ENCODE peak calls at places on chromosomes 12 and 14, in six cellular contexts. K is naive thymus-derived CD4-positive, alpha-beta T cell; I is left cardiac atrium; M is naive thymus-derived CD8-positive, alpha-beta T cell; G is astrocyte of the cerebellum; A is effector CD4-positive, alpha-beta T cell. D is an unnamed sample.

GRCh38 chr14:22375321-22375930 is 213.6 kb downstream of the DAD1 start:
- DNase-seq in K (no peak), I (no peak), M (no peak), G (no peak), A (no peak), D (no peak)

GRCh38 chr14:37658174-37658573 is 62.7 kb downstream of the TTC6 start:
- DNase-seq in K (no peak), I (no peak), M (no peak), G (no peak), A (no peak), D (no peak)

GRCh38 chr14:28902930-28903329 is 136.3 kb downstream of the FOXG1 start:
- DNase-seq in K (no peak), I (no peak), M (no peak), G (no peak), A (no peak), D (no peak)

GRCh38 chr12:12088147-12088546 is 17.4 kb downstream of the BCL2L14 start:
- DNase-seq in K (no peak), I (no peak), M (no peak), G (no peak), A (no peak), D (no peak)

GRCh38 chr12:68964013-68964412 is 31.0 kb upstream of the CPM start:
- DNase-seq in K (no peak), I (no peak), M (no peak), G (no peak), A (no peak), D (no peak)

GRCh38 chr14:69027242-69027913 is 48.3 kb upstream of the ACTN1 start:
- DNase-seq in K (no peak), I (no peak), M (no peak), G (no peak), A (no peak), D (no peak)

GRCh38 chr14:105863296-105864108 is 337.1 kb downstream of the TMEM121 start:
- DNase-seq in K (no peak), I (peak), M (peak), G (no peak), A (no peak), D (no peak)

GRCh38 chr14:24915958-24916595 is 133.9 kb downstream of the STXBP6 start:
- DNase-seq in K (no peak), I (no peak), M (no peak), G (no peak), A (no peak), D (no peak)

GRCh38 chr14:73789996-73790581 is 61.5 kb upstream of the PTGR2 start:
- DNase-seq in K (no peak), I (peak), M (no peak), G (peak), A (no peak), D (no peak)

GRCh38 chr14:105072381-105072861 is 7.2 kb upstream of the GPR132 start:
- DNase-seq in K (no peak), I (no peak), M (no peak), G (no peak), A (no peak), D (no peak)

GRCh38 chr12:101761347-101761746 is 22.1 kb upstream of the SYCP3 start:
- DNase-seq in K (no peak), I (no peak), M (no peak), G (no peak), A (no peak), D (no peak)

GRCh38 chr12:11576104-11576503 is 73.4 kb upstream of the ETV6 start:
- DNase-seq in K (no peak), I (peak), M (no peak), G (peak), A (no peak), D (no peak)

GRCh38 chr12:54603173-54603814 is 14.8 kb upstream of the PPP1R1A start:
- DNase-seq in K (peak), I (peak), M (peak), G (peak), A (peak), D (no peak)

GRCh38 chr14:50795909-50796308 is 35.1 kb downstream of the NIN start:
- DNase-seq in K (no peak), I (no peak), M (no peak), G (no peak), A (no peak), D (no peak)

GRCh38 chr12:15472036-15472435 is 149.7 kb downstream of the PTPRO start:
- DNase-seq in K (no peak), I (no peak), M (no peak), G (no peak), A (no peak), D (no peak)

GRCh38 chr12:92059976-92060375 is 85.7 kb downstream of the BTG1 start:
- DNase-seq in K (no peak), I (no peak), M (no peak), G (no peak), A (no peak), D (no peak)

GRCh38 chr14:91977909-91978308 is 30.4 kb upstream of the FBLN5 start:
- DNase-seq in K (no peak), I (no peak), M (no peak), G (no peak), A (no peak), D (no peak)

GRCh38 chr14:29681308-29681707 is 246.3 kb downstream of the PRKD1 start:
- DNase-seq in K (no peak), I (no peak), M (no peak), G (no peak), A (no peak), D (no peak)

GRCh38 chr12:93520454-93520853 is 52.0 kb upstream of the SOCS2 start:
- DNase-seq in K (no peak), I (no peak), M (no peak), G (no peak), A (no peak), D (no peak)

GRCh38 chr14:91368681-91369416 is 48.8 kb downstream of the CCDC88C start:
- DNase-seq in K (no peak), I (no peak), M (no peak), G (no peak), A (no peak), D (no peak)

GRCh38 chr14:65095633-65096205 is 6.6 kb downstream of the MAX start:
- DNase-seq in K (no peak), I (peak), M (no peak), G (peak), A (no peak), D (no peak)

GRCh38 chr14:70254476-70254961 is 65.8 kb upstream of the SLC8A3 start:
- DNase-seq in K (no peak), I (peak), M (no peak), G (no peak), A (no peak), D (no peak)

GRCh38 chr12:47736216-47736615 is 10.9 kb upstream of the ENDOU start:
- DNase-seq in K (no peak), I (no peak), M (no peak), G (no peak), A (no peak), D (no peak)

GRCh38 chr12:20058068-20058467 is 310.3 kb upstream of the PDE3A start:
- DNase-seq in K (no peak), I (no peak), M (no peak), G (no peak), A (no peak), D (no peak)

GRCh38 chr12:6935551-6936377 is 7.9 kb upstream of the RNU7-1 start:
- DNase-seq in K (no peak), I (no peak), M (no peak), G (no peak), A (no peak), D (no peak)

GRCh38 chr12:53518381-53518780 is 11.1 kb upstream of the NPFF start:
- DNase-seq in K (no peak), I (no peak), M (no peak), G (no peak), A (no peak), D (no peak)

GRCh38 chr12:23921099-23921846 is 28.2 kb downstream of the SOX5 start:
- DNase-seq in K (no peak), I (no peak), M (no peak), G (no peak), A (no peak), D (no peak)

GRCh38 chr14:104244221-104245011 is 106.0 kb downstream of the KIF26A start:
- DNase-seq in K (no peak), I (no peak), M (peak), G (no peak), A (no peak), D (no peak)

GRCh38 chr12:175759-176158 is 38.2 kb downstream of the SLC6A12 start:
- DNase-seq in K (no peak), I (no peak), M (no peak), G (no peak), A (no peak), D (no peak)

D was measured in esophagus squamous epithelium.